ENCODE peak calls at places on chromosomes 5 and 9, in eight cellular contexts. F is T-helper 1 cell; Y is K562; I is HEK293T; M is BJ; A is ovary; H is T-helper 17 cell; P is activated T-cell treated with anti-CD3 and anti-CD28 coated beads, Interleukin-2, amount 50 U/mL, for 48 hours. E is an unnamed sample.

GRCh38 chr5:172505403-172505759 is 51.1 kb upstream of the SH3PXD2B start:
- DNase-seq in F (no peak), Y (no peak), I (no peak), M (no peak), A (peak; percentile 27), H (no peak), P (no peak), E (no peak)

GRCh38 chr5:65035212-65036206 is 266.8 kb downstream of the CWC27 start:
- DNase-seq in F (peak; percentile 71), Y (peak; percentile 97), I (peak; percentile 93), M (peak; percentile 49), A (peak; percentile 93), H (peak; percentile 70), P (peak; percentile 82), E (peak; percentile 83)

GRCh38 chr9:117284414-117284813 is 130.4 kb downstream of the ASTN2 start:
- DNase-seq in F (no peak), Y (no peak), I (no peak), M (no peak), A (no peak), H (no peak), P (no peak), E (no peak)

GRCh38 chr9:33170464-33171156 is 3.5 kb upstream of the B4GALT1 start:
- DNase-seq in F (no peak), Y (no peak), I (no peak), M (no peak), A (peak; percentile 47), H (no peak), P (peak; percentile 66), E (peak; percentile 65)

GRCh38 chr5:134119720-134120119 is 5.2 kb downstream of the TCF7 start:
- DNase-seq in F (no peak), Y (no peak), I (no peak), M (no peak), A (no peak), H (no peak), P (peak; percentile 46), E (no peak)

GRCh38 chr9:14080940-14081621 is 232.9 kb downstream of the NFIB start:
- DNase-seq in F (no peak), Y (no peak), I (no peak), M (no peak), A (no peak), H (no peak), P (no peak), E (no peak)

GRCh38 chr5:979100-979817 is 29.3 kb upstream of the NKD2 start:
- DNase-seq in F (no peak), Y (no peak), I (no peak), M (no peak), A (no peak), H (no peak), P (no peak), E (no peak)

GRCh38 chr5:160693831-160694473 is 158.1 kb downstream of the ATP10B start:
- DNase-seq in F (no peak), Y (no peak), I (no peak), M (no peak), A (no peak), H (no peak), P (no peak), E (no peak)

GRCh38 chr9:130237071-130237470 is 28.5 kb upstream of the HMCN2 start:
- DNase-seq in F (no peak), Y (no peak), I (no peak), M (no peak), A (no peak), H (no peak), P (no peak), E (no peak)

GRCh38 chr9:7177383-7177782 is 419.6 kb downstream of the KDM4C start:
- DNase-seq in F (no peak), Y (no peak), I (no peak), M (no peak), A (no peak), H (no peak), P (no peak), E (no peak)

GRCh38 chr5:20615888-20616563 is 628.0 kb upstream of the CDH18 start:
- DNase-seq in F (no peak), Y (no peak), I (no peak), M (no peak), A (no peak), H (no peak), P (no peak), E (no peak)

E was measured in activated naive CD8-positive, alpha-beta T cell treated with anti-CD3 and anti-CD28 coated beads, Interleukin-2, amount 50 U/mL, for 24 hours.